ENCODE peak calls at places on chromosomes 3 and 15, in four cellular contexts. C, E, W and Q are unnamed samples.

GRCh38 chr3:16090711-16091110 is 83.8 kb upstream of the GALNT15 start:
- DNase-seq in E (no peak), C (no peak), W (no peak), Q (no peak)

GRCh38 chr3:103644450-103644849 is 1209.6 kb downstream of the ZPLD1 start:
- DNase-seq in E (no peak), C (no peak), W (no peak), Q (no peak)

GRCh38 chr3:167776144-167776685 is 40.7 kb downstream of the SERPINI1 start:
- DNase-seq in W (no peak), E (no peak), C (no peak), Q (no peak)

GRCh38 chr3:191414286-191414685 is 46.7 kb upstream of the PYDC2 start:
- DNase-seq in C (no peak), E (no peak), W (no peak), Q (no peak)

GRCh38 chr15:42107483-42107882 is 13.1 kb upstream of the PLA2G4D start:
- DNase-seq in C (no peak), W (no peak), E (no peak), Q (no peak)

GRCh38 chr3:115418583-115418982 is 204.7 kb upstream of the GAP43 start:
- DNase-seq in W (no peak), C (no peak), E (no peak), Q (no peak)

GRCh38 chr3:73604491-73604890 is 20.2 kb downstream of the PDZRN3 start:
- DNase-seq in W (no peak), E (no peak), C (no peak), Q (no peak)

GRCh38 chr3:42803800-42804112 is 534 bp downstream of the HIGD1A start:
- DNase-seq in E (peak), W (no peak), C (peak), Q (no peak)

GRCh38 chr3:82525-82924 is 114.0 kb upstream of the CHL1 start:
- DNase-seq in W (no peak), E (no peak), C (no peak), Q (no peak)

GRCh38 chr3:159866201-159866746 is 122.4 kb upstream of the IL12A start:
- DNase-seq in C (no peak), E (no peak), W (no peak), Q (no peak)

GRCh38 chr15:59352189-59352588 is 20.5 kb downstream of the MYO1E start:
- DNase-seq in C (no peak), W (no peak), E (no peak), Q (no peak)

GRCh38 chr3:190382082-190382481 is 5.9 kb upstream of the CLDN16 start:
- DNase-seq in W (no peak), C (no peak), E (no peak), Q (no peak)

GRCh38 chr3:106229495-106230278 is 360.9 kb upstream of the CBLB start:
- DNase-seq in E (no peak), W (no peak), C (no peak), Q (no peak)

GRCh38 chr3:109195812-109196211 is 59.3 kb downstream of the C3orf85 start:
- DNase-seq in E (no peak), C (no peak), W (no peak), Q (no peak)

GRCh38 chr15:63157891-63158431 is 684 bp upstream of the RPS27L start:
- DNase-seq in E (no peak), W (no peak), C (peak), Q (peak)

GRCh38 chr3:32794487-32795308 is 23.1 kb upstream of the TRIM71 start:
- DNase-seq in C (peak), W (no peak), E (no peak), Q (no peak)

GRCh38 chr3:111159391-111159790 is 87.8 kb downstream of the NECTIN3 start:
- DNase-seq in E (no peak), W (no peak), C (no peak), Q (no peak)

GRCh38 chr15:72198410-72199270 is 1.1 kb upstream of the GRAMD2A start:
- DNase-seq in C (no peak), W (no peak), E (no peak), Q (no peak)

GRCh38 chr3:100033184-100033583 is 81.1 kb downstream of the FILIP1L start:
- DNase-seq in E (no peak), C (no peak), W (no peak), Q (no peak)

GRCh38 chr3:9889405-9889804 is 1.0 kb upstream of the JAGN1 start:
- DNase-seq in E (no peak), C (no peak), W (no peak), Q (no peak)

GRCh38 chr3:49718419-49719213 is 868 bp downstream of the AMIGO3 start:
- DNase-seq in C (no peak), W (no peak), E (peak), Q (no peak)
- TF ChIP-seq CREM in C (no peak), W (no peak), E (no peak), Q (no peak)

GRCh38 chr3:184620101-184620798 is 58.7 kb downstream of the EPHB3 start:
- DNase-seq in W (no peak), C (no peak), E (no peak), Q (no peak)
- TF ChIP-seq CREM in W (no peak), C (no peak), E (no peak), Q (no peak)

GRCh38 chr3:21024563-21024962 is 726.4 kb downstream of the ZNF385D start:
- DNase-seq in E (no peak), C (no peak), W (no peak), Q (no peak)

DNA sequence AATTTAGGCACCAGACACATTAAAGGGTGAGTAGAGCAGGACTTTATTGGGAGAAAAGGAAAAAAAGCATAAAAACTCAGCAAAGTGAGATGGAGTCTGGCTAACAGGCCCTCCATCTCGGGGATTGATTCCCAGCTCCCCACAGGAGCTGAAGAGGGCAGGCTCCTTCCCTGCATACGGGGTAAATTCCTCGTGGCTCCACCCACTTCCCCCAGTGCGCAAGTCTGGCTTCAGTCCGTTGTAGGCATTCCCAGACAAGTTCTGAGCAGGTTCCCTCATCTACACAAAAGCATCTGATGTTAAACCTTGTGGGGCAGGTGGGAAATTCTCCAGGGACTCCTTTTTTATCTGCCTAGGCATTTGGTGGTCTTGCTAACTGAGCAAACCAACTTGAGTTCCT is 722.6 kb downstream of the ZNF385D start:
- DNase-seq in E (no peak), W (no peak), C (no peak), Q (peak)
- TF ChIP-seq CREM in E (no peak), W (no peak), C (no peak), Q (no peak)

GRCh38 chr3:194305356-194306108 is 45.6 kb downstream of the CPN2 start:
- DNase-seq in W (no peak), C (no peak), E (no peak), Q (no peak)

GRCh38 chr3:194301730-194302129 is 49.4 kb downstream of the CPN2 start:
- DNase-seq in E (no peak), W (no peak), C (no peak), Q (no peak)

GRCh38 chr3:194306109-194306686 is 44.9 kb downstream of the CPN2 start:
- DNase-seq in C (no peak), E (no peak), W (peak), Q (no peak)

GRCh38 chr3:194304186-194304917 is 46.8 kb downstream of the CPN2 start:
- DNase-seq in E (no peak), C (no peak), W (no peak), Q (no peak)

GRCh38 chr3:194303749-194304148 is 47.4 kb downstream of the CPN2 start:
- DNase-seq in W (no peak), E (no peak), C (no peak), Q (no peak)
- TF ChIP-seq CREM in W (no peak), E (no peak), C (no peak), Q (no peak)

GRCh38 chr3:57078366-57079220 is 18.1 kb downstream of the SPATA12 start:
- DNase-seq in W (no peak), C (peak), E (peak), Q (peak)
- TF ChIP-seq CREM in W (no peak), C (no peak), E (no peak), Q (no peak)